ENCODE peak calls at places on chromosome 17, in five cellular contexts. One of them, this sample, is unnamed.

GRCh38 chr17:44376124-44376523 is 12.5 kb upstream of the FAM171A2 start:
- DNase-seq in IMR-90: peak
- DNase-seq in CD8-positive, alpha-beta memory T cell: no peak
- DNase-seq in Panc1: no peak
- DNase-seq in prostate gland: no peak
- DNase-seq in this sample: peak

GRCh38 chr17:49086316-49086605 is 46.3 kb upstream of the B4GALNT2 start:
- DNase-seq in IMR-90: no peak
- DNase-seq in CD8-positive, alpha-beta memory T cell: no peak
- DNase-seq in Panc1: no peak
- DNase-seq in prostate gland: no peak
- DNase-seq in this sample: no peak

GRCh38 chr17:76152580-76152979 is 11.5 kb upstream of the FOXJ1 start:
- DNase-seq in IMR-90: no peak
- DNase-seq in CD8-positive, alpha-beta memory T cell: peak
- DNase-seq in Panc1: no peak
- DNase-seq in prostate gland: no peak
- DNase-seq in this sample: peak

GRCh38 chr17:9644910-9645751 is at the start of gene USP43:
- DNase-seq in IMR-90: no peak
- DNase-seq in CD8-positive, alpha-beta memory T cell: no peak
- DNase-seq in Panc1: no peak
- DNase-seq in prostate gland: peak
- DNase-seq in this sample: peak

GRCh38 chr17:43442711-43443110 is 41.1 kb upstream of the DHX8 start:
- DNase-seq in IMR-90: peak
- DNase-seq in CD8-positive, alpha-beta memory T cell: no peak
- DNase-seq in Panc1: no peak
- DNase-seq in prostate gland: no peak
- DNase-seq in this sample: no peak

GRCh38 chr17:61325382-61326073 is 74.1 kb upstream of the TBX2 start:
- DNase-seq in IMR-90: peak
- DNase-seq in CD8-positive, alpha-beta memory T cell: no peak
- DNase-seq in Panc1: no peak
- DNase-seq in prostate gland: no peak
- DNase-seq in this sample: no peak

GRCh38 chr17:75876938-75877751 is 1.2 kb downstream of the TRIM47 start:
- DNase-seq in IMR-90: peak
- DNase-seq in CD8-positive, alpha-beta memory T cell: no peak
- DNase-seq in Panc1: no peak
- DNase-seq in prostate gland: peak
- DNase-seq in this sample: peak

GRCh38 chr17:58245428-58246103 is 7.2 kb downstream of the LPO start:
- DNase-seq in IMR-90: peak
- DNase-seq in CD8-positive, alpha-beta memory T cell: no peak
- DNase-seq in Panc1: no peak
- DNase-seq in prostate gland: no peak
- DNase-seq in this sample: peak

GRCh38 chr17:4968166-4968915 is 724 bp upstream of the SPAG7 start:
- DNase-seq in IMR-90: no peak
- DNase-seq in CD8-positive, alpha-beta memory T cell: no peak
- DNase-seq in Panc1: no peak
- DNase-seq in prostate gland: peak
- DNase-seq in this sample: peak

GRCh38 chr17:44308320-44308818 is at the start of gene RUNDC3A:
- DNase-seq in IMR-90: peak
- DNase-seq in CD8-positive, alpha-beta memory T cell: peak
- DNase-seq in Panc1: no peak
- DNase-seq in prostate gland: peak
- DNase-seq in this sample: peak

GRCh38 chr17:46060461-46060860 is 61.4 kb downstream of the STH start:
- DNase-seq in IMR-90: no peak
- DNase-seq in CD8-positive, alpha-beta memory T cell: no peak
- DNase-seq in Panc1: no peak
- DNase-seq in prostate gland: no peak
- DNase-seq in this sample: no peak

GRCh38 chr17:32771396-32771795 is 105.5 kb downstream of the MYO1D start:
- DNase-seq in IMR-90: no peak
- DNase-seq in CD8-positive, alpha-beta memory T cell: no peak
- DNase-seq in Panc1: peak
- DNase-seq in prostate gland: no peak
- DNase-seq in this sample: no peak

GRCh38 chr17:3887811-3888210 is 5.0 kb downstream of the CAMKK1 start:
- DNase-seq in IMR-90: no peak
- DNase-seq in CD8-positive, alpha-beta memory T cell: no peak
- DNase-seq in Panc1: no peak
- DNase-seq in prostate gland: no peak
- DNase-seq in this sample: no peak

GRCh38 chr17:50052822-50053653 is 2.9 kb upstream of the ITGA3 start:
- DNase-seq in IMR-90: peak
- DNase-seq in CD8-positive, alpha-beta memory T cell: no peak
- DNase-seq in Panc1: no peak
- DNase-seq in prostate gland: peak
- DNase-seq in this sample: no peak

GRCh38 chr17:75517277-75517865 is 1.0 kb downstream of the TSEN54 start:
- DNase-seq in IMR-90: no peak
- DNase-seq in CD8-positive, alpha-beta memory T cell: peak
- DNase-seq in Panc1: no peak
- DNase-seq in prostate gland: no peak
- DNase-seq in this sample: peak

GRCh38 chr17:72534265-72534664 is 413.4 kb downstream of the SOX9 start:
- DNase-seq in IMR-90: no peak
- DNase-seq in CD8-positive, alpha-beta memory T cell: no peak
- DNase-seq in Panc1: no peak
- DNase-seq in prostate gland: no peak
- DNase-seq in this sample: no peak

GRCh38 chr17:17398928-17399926 is 77.6 kb upstream of the MED9 start:
- DNase-seq in IMR-90: no peak
- DNase-seq in CD8-positive, alpha-beta memory T cell: no peak
- DNase-seq in Panc1: no peak
- DNase-seq in prostate gland: no peak
- DNase-seq in this sample: peak

GRCh38 chr17:1438593-1439083 is 17.4 kb downstream of the CRK start:
- DNase-seq in IMR-90: peak
- DNase-seq in CD8-positive, alpha-beta memory T cell: no peak
- DNase-seq in Panc1: no peak
- DNase-seq in prostate gland: no peak
- DNase-seq in this sample: no peak

GRCh38 chr17:60098578-60098977 is 19.9 kb upstream of the HEATR6 start:
- DNase-seq in IMR-90: no peak
- DNase-seq in CD8-positive, alpha-beta memory T cell: no peak
- DNase-seq in Panc1: no peak
- DNase-seq in prostate gland: no peak
- DNase-seq in this sample: no peak

GRCh38 chr17:49859991-49860953 is 12.4 kb upstream of the TAC4 start:
- DNase-seq in IMR-90: no peak
- DNase-seq in CD8-positive, alpha-beta memory T cell: no peak
- DNase-seq in Panc1: no peak
- DNase-seq in prostate gland: no peak
- DNase-seq in this sample: peak

GRCh38 chr17:77287432-77288068 is 146.8 kb downstream of the SEC14L1 start:
- DNase-seq in IMR-90: peak
- DNase-seq in CD8-positive, alpha-beta memory T cell: no peak
- DNase-seq in Panc1: no peak
- DNase-seq in prostate gland: peak
- DNase-seq in this sample: peak

GRCh38 chr17:50274142-50274944 is at the start of gene TMEM92:
- DNase-seq in IMR-90: no peak
- DNase-seq in CD8-positive, alpha-beta memory T cell: no peak
- DNase-seq in Panc1: no peak
- DNase-seq in prostate gland: no peak
- DNase-seq in this sample: peak

GRCh38 chr17:37179893-37180292 is 195.9 kb upstream of the C17orf78 start:
- DNase-seq in IMR-90: peak
- DNase-seq in CD8-positive, alpha-beta memory T cell: no peak
- DNase-seq in Panc1: no peak
- DNase-seq in prostate gland: no peak
- DNase-seq in this sample: no peak

GRCh38 chr17:49074851-49075540 is 57.6 kb upstream of the B4GALNT2 start:
- DNase-seq in IMR-90: no peak
- DNase-seq in CD8-positive, alpha-beta memory T cell: no peak
- DNase-seq in Panc1: no peak
- DNase-seq in prostate gland: no peak
- DNase-seq in this sample: no peak

GRCh38 chr17:57585341-57586098 is 159.6 kb downstream of the CCDC182 start:
- DNase-seq in IMR-90: no peak
- DNase-seq in CD8-positive, alpha-beta memory T cell: no peak
- DNase-seq in Panc1: no peak
- DNase-seq in prostate gland: no peak
- DNase-seq in this sample: peak

GRCh38 chr17:49471089-49471683 is 23.9 kb upstream of the NGFR start:
- DNase-seq in IMR-90: no peak
- DNase-seq in CD8-positive, alpha-beta memory T cell: no peak
- DNase-seq in Panc1: no peak
- DNase-seq in prostate gland: no peak
- DNase-seq in this sample: peak

GRCh38 chr17:76367647-76368046 is 13.9 kb upstream of the PRPSAP1 start:
- DNase-seq in IMR-90: no peak
- DNase-seq in CD8-positive, alpha-beta memory T cell: no peak
- DNase-seq in Panc1: no peak
- DNase-seq in prostate gland: no peak
- DNase-seq in this sample: no peak

GRCh38 chr17:76146053-76146875 is 5.2 kb upstream of the FOXJ1 start:
- DNase-seq in IMR-90: peak
- DNase-seq in CD8-positive, alpha-beta memory T cell: no peak
- DNase-seq in Panc1: no peak
- DNase-seq in prostate gland: no peak
- DNase-seq in this sample: peak

GRCh38 chr17:58280480-58281217 is at the start of gene MPO:
- DNase-seq in IMR-90: no peak
- DNase-seq in CD8-positive, alpha-beta memory T cell: no peak
- DNase-seq in Panc1: no peak
- DNase-seq in prostate gland: no peak
- DNase-seq in this sample: no peak

GRCh38 chr17:58403312-58403711 is 14.0 kb downstream of the RNF43 start:
- DNase-seq in IMR-90: no peak
- DNase-seq in CD8-positive, alpha-beta memory T cell: no peak
- DNase-seq in Panc1: no peak
- DNase-seq in prostate gland: no peak
- DNase-seq in this sample: peak

DNA sequence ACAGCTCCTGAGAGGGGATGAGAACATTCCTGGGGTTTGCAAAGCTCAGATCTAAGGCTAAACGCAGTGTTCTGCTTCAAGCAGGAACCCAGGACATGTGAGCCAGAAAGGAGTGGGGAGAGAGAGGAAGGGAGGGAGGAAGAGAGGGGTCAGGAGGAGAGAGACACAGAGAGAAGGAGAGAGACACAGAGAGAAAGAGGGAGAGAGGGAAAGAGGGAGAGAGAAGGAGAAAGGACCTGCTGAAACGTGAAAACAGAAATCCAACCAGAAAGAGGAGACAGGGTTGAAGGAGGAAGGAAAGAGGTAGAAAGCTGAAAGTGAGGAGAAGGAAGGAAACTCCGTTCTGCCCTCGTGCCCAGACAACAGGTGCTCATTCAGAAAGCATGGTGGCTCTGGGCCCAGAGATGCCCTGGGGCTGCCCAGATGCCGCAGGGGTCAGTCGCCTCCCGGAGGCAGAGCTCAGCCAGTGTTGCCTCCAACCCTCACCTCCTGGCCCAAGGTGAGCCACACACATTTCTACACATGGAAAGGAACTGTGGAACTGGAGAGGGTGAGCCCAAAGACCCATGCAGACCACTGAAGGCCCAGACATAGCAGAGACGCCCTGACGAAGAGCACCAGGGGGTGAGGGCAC is 49.0 kb upstream of the ENPP7 start:
- DNase-seq in IMR-90: no peak
- DNase-seq in CD8-positive, alpha-beta memory T cell: no peak
- DNase-seq in Panc1: no peak
- DNase-seq in prostate gland: no peak
- DNase-seq in this sample: no peak
- H3K27ac ChIP-seq in IMR-90: no peak
- H3K27ac ChIP-seq in CD8-positive, alpha-beta memory T cell: no peak
- H3K27ac ChIP-seq in Panc1: no peak
- H3K27ac ChIP-seq in prostate gland: no peak
- H3K27ac ChIP-seq in this sample: no peak

GRCh38 chr17:74176546-74177001 is 26.9 kb upstream of the RPL38 start:
- DNase-seq in IMR-90: peak
- DNase-seq in CD8-positive, alpha-beta memory T cell: peak
- DNase-seq in Panc1: no peak
- DNase-seq in prostate gland: peak
- DNase-seq in this sample: peak
- H3K27ac ChIP-seq in IMR-90: no peak
- H3K27ac ChIP-seq in CD8-positive, alpha-beta memory T cell: no peak
- H3K27ac ChIP-seq in Panc1: no peak
- H3K27ac ChIP-seq in prostate gland: no peak
- H3K27ac ChIP-seq in this sample: no peak

DNA sequence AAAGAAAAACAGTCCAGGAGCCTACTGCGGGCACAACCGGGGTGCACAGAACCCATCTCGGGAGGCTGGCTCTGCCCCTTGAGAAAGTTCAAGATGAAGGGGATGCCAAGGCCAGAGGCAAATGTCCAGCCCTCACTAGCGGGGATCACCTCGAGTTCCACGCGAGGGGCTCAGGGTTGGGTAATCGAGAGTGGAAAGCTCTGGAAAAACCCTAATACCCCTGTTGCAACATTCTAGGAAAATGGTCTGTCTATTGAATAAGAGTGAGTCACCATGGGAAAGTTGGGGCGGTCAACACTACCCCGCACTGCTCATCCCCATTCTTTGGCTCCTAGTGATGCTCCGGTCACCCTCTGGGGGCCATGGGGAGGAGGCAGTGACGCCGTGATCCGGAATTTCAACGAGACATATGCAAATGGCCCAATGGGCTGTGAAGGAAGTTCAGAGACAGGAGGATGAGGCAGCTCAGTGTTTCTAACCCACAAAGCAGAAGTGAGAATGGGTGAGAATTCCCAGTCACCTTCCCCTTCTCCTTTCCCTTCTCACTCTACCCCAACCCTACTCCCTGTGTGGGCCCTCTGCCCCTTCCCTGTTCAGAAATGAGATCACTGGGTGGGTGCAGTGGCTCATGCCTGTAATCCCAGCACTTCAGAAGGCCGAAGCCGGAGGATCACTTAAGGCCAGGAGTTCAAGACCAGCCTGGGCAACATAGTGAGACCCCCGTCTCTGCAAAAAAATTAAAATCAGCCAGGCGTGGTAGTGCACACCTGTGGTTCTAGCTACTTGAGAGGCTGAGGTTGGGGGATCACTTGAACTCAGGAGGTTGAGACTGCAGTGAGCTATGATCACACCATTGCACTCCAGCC is 22.4 kb downstream of the SOCS3 start:
- DNase-seq in IMR-90: peak
- DNase-seq in CD8-positive, alpha-beta memory T cell: no peak
- DNase-seq in Panc1: no peak
- DNase-seq in prostate gland: no peak
- DNase-seq in this sample: peak
- H3K27ac ChIP-seq in IMR-90: peak
- H3K27ac ChIP-seq in CD8-positive, alpha-beta memory T cell: no peak
- H3K27ac ChIP-seq in Panc1: peak
- H3K27ac ChIP-seq in prostate gland: no peak
- H3K27ac ChIP-seq in this sample: no peak

DNA sequence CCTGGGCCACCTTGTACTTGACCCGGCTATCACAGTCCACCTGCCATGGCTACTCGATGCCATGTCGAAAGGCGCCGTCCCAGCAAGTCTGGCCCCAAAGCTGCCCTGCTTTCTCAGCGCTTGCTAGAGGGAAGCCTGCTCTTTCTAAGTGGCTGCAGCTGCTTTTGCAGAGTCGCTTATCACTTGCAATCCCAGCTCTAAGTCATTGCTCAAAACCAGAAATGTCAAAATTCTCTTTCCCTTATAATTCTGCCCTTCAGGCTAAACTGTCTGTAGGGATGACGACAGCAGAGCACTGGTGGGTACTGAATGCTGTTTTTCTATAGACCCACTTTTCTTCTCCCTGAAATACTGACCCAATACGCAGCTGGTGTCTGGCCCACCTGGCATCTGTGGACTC is 184.2 kb downstream of the ENGASE start:
- DNase-seq in IMR-90: no peak
- DNase-seq in CD8-positive, alpha-beta memory T cell: no peak
- DNase-seq in Panc1: no peak
- DNase-seq in prostate gland: no peak
- DNase-seq in this sample: no peak
- H3K27ac ChIP-seq in IMR-90: no peak
- H3K27ac ChIP-seq in CD8-positive, alpha-beta memory T cell: no peak
- H3K27ac ChIP-seq in Panc1: no peak
- H3K27ac ChIP-seq in prostate gland: no peak
- H3K27ac ChIP-seq in this sample: no peak